ENCODE peak calls at places on chromosome 3, in five cellular contexts. W is heart left ventricle, T is upper lobe of left lung, D is H54, G is prostate gland. Q is an unnamed sample.

GRCh38 chr3:193948459-193948858 is 187.5 kb upstream of the HES1 start:
- DNase-seq in W (no peak), T (no peak), D (no peak), G (no peak), Q (no peak)

GRCh38 chr3:119310052-119310451 is 15.9 kb downstream of the ARHGAP31 start:
- DNase-seq in W (no peak), T (no peak), D (peak), G (no peak), Q (no peak)

GRCh38 chr3:156525808-156526207 is 29.1 kb downstream of the SSR3 start:
- DNase-seq in W (no peak), T (no peak), D (no peak), G (no peak), Q (no peak)

GRCh38 chr3:135995766-135996165 is 30.2 kb downstream of the PPP2R3A start:
- DNase-seq in W (no peak), T (no peak), D (no peak), G (no peak), Q (no peak)

GRCh38 chr3:150428562-150428961 is 20.5 kb downstream of the TSC22D2 start:
- DNase-seq in W (no peak), T (no peak), D (no peak), G (no peak), Q (no peak)

GRCh38 chr3:156681003-156681402 is 6.6 kb downstream of the TIPARP start:
- DNase-seq in W (peak), T (no peak), D (no peak), G (peak), Q (peak)

GRCh38 chr3:152069871-152070270 is 196.4 kb downstream of the SUCNR1 start:
- DNase-seq in W (no peak), T (no peak), D (no peak), G (no peak), Q (no peak)

GRCh38 chr3:98806583-98806982 is 43.4 kb downstream of the ST3GAL6 start:
- DNase-seq in W (no peak), T (no peak), D (no peak), G (no peak), Q (no peak)

GRCh38 chr3:39577541-39577940 is 110.1 kb downstream of the MOBP start:
- DNase-seq in W (no peak), T (no peak), D (no peak), G (no peak), Q (no peak)

GRCh38 chr3:177673105-177673804 is 476.0 kb upstream of the TBL1XR1 start:
- DNase-seq in W (no peak), T (no peak), D (no peak), G (no peak), Q (peak)

GRCh38 chr3:159364511-159364910 is 562.7 kb downstream of the MFSD1 start:
- DNase-seq in W (no peak), T (no peak), D (no peak), G (no peak), Q (no peak)

GRCh38 chr3:69951616-69952015 is 47.9 kb upstream of the SAMMSON start:
- DNase-seq in W (no peak), T (no peak), D (no peak), G (no peak), Q (no peak)

GRCh38 chr3:101964861-101965260 is 115.5 kb downstream of the NFKBIZ start:
- DNase-seq in W (no peak), T (no peak), D (no peak), G (no peak), Q (no peak)

GRCh38 chr3:104787306-104787705 is 579.4 kb upstream of the ALCAM start:
- DNase-seq in W (no peak), T (no peak), D (no peak), G (no peak), Q (no peak)

GRCh38 chr3:134029256-134029733 is 430 bp downstream of the SLCO2A1 start:
- DNase-seq in W (no peak), T (no peak), D (no peak), G (no peak), Q (no peak)

GRCh38 chr3:159158213-159158612 is 356.4 kb downstream of the MFSD1 start:
- DNase-seq in W (no peak), T (no peak), D (no peak), G (no peak), Q (no peak)

GRCh38 chr3:127406309-127407025 is 118.6 kb upstream of the PRR20G start:
- DNase-seq in W (no peak), T (no peak), D (peak), G (no peak), Q (peak)

GRCh38 chr3:125602752-125603649 is 7.7 kb upstream of the OSBPL11 start:
- DNase-seq in W (no peak), T (no peak), D (peak), G (no peak), Q (no peak)

GRCh38 chr3:94716326-94717018 is 653.6 kb downstream of the NSUN3 start:
- DNase-seq in W (no peak), T (no peak), D (no peak), G (peak), Q (no peak)

GRCh38 chr3:69558912-69559311 is 173.0 kb upstream of the FRMD4B start:
- DNase-seq in W (peak), T (no peak), D (no peak), G (peak), Q (no peak)

GRCh38 chr3:111215481-111215880 is 143.9 kb downstream of the NECTIN3 start:
- DNase-seq in W (no peak), T (no peak), D (no peak), G (no peak), Q (no peak)

GRCh38 chr3:84108442-84108971 is 850.3 kb upstream of the CADM2 start:
- DNase-seq in W (no peak), T (no peak), D (peak), G (no peak), Q (no peak)

GRCh38 chr3:101677436-101678286 is 729 bp upstream of the ZBTB11 start:
- DNase-seq in W (no peak), T (peak), D (no peak), G (peak), Q (no peak)

GRCh38 chr3:72043212-72044133 is 258.5 kb upstream of the PROK2 start:
- DNase-seq in W (no peak), T (no peak), D (no peak), G (no peak), Q (no peak)

GRCh38 chr3:157064402-157064801 is 95.5 kb downstream of the CCNL1 start:
- DNase-seq in W (no peak), T (no peak), D (no peak), G (no peak), Q (no peak)

GRCh38 chr3:133835961-133836360 is 30.3 kb downstream of the SRPRB start:
- DNase-seq in W (no peak), T (no peak), D (no peak), G (no peak), Q (no peak)

GRCh38 chr3:136750209-136750921 is 1.8 kb downstream of the STAG1 start:
- DNase-seq in W (no peak), T (no peak), D (no peak), G (no peak), Q (peak)

GRCh38 chr3:105844713-105845112 is 24.1 kb downstream of the CBLB start:
- DNase-seq in W (no peak), T (no peak), D (no peak), G (no peak), Q (no peak)

GRCh38 chr3:105842449-105842848 is 26.4 kb downstream of the CBLB start:
- DNase-seq in W (no peak), T (no peak), D (no peak), G (no peak), Q (no peak)

GRCh38 chr3:105845488-105845887 is 23.3 kb downstream of the CBLB start:
- DNase-seq in W (no peak), T (no peak), D (no peak), G (no peak), Q (no peak)

GRCh38 chr3:105842943-105843342 is 25.9 kb downstream of the CBLB start:
- DNase-seq in W (no peak), T (no peak), D (no peak), G (no peak), Q (no peak)

DNA sequence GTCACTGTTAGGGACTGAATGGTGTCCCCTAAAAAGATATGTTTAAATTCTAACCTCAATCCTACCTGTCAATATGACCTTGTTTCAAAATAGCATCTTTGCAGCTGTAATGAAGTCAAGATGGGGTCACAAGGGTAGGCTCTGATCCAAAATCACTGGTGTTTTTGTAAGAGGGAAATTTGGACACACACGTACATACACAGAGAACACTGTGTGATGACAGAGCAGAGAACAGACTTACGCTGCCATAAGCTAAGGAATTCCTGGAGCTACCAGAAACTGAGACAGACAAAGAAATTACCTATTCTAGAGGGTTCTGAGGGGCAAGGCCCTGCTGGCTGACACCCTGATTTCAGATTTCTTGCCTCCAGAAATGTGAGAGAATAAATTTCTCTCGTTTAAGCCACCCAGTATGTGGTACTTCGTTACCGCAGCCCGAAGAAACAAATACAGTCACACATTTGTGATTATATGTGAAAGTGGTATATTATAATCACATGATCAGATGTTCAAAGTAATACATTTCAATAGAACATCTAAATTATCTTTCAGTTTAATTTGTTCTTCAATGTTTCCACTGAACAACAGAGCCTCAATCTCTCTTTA is 24.8 kb downstream of the CBLB start:
- DNase-seq in W (no peak), T (no peak), D (no peak), G (no peak), Q (no peak)
- TF ChIP-seq POLR2A in W (no peak), T (no peak), D (no peak), G (no peak), Q (no peak)

DNA sequence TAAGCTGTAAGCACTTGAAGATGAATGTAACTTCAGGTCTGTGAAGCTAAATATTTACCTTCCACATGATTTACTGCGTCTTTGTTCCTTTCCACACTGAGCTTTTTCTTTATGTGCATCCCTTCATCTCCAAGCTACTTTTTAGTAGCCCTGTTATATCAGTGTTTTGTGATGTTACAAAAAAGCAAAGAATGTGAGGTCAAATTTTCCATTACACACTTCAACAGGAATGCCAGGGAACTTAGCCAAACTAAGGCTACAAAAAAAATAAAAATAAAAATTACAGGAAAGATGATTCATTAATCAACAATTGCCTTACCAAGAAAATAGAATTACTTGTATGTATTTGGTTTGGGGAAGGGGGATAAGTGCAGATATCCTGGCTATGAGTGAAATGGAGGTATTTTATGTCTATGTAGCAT is 73.0 kb downstream of the FILIP1L start:
- DNase-seq in W (no peak), T (no peak), D (no peak), G (no peak), Q (no peak)
- TF ChIP-seq POLR2A in W (peak), T (no peak), D (no peak), G (no peak), Q (no peak)

GRCh38 chr3:49675912-49676311 is 1.8 kb downstream of the APEH start:
- DNase-seq in W (no peak), T (no peak), D (no peak), G (no peak), Q (no peak)

GRCh38 chr3:49673131-49673714 is 928 bp upstream of the APEH start:
- DNase-seq in W (no peak), T (no peak), D (no peak), G (no peak), Q (no peak)

GRCh38 chr3:49673715-49674490 is at the start of gene APEH:
- DNase-seq in W (peak), T (peak), D (peak), G (peak), Q (no peak)

GRCh38 chr3:49671291-49672288 is 2.6 kb upstream of the APEH start:
- DNase-seq in W (peak), T (no peak), D (peak), G (peak), Q (no peak)

DNA sequence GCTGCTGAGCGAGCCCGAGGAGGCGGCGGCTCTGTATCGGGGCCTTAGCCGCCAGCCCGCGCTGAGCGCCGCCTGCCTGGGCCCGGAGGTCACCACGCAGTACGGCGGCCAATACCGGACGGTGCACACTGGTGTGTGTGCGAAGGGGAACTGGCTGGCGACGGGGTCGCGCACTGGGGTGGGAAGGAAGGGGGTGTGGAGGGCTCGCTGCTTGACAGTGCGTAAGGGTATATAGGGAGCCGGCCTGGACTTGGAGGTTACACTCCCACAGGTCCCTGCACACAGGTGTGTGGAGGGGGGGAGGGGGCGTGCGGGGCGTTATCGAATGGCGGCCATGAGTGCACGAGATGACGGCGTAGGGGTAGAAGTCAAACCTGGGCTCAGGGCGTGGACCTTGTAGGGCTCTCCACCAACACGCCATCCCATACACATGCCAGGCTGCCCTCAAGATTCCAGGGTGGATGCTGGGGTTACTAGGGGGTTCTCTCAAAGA is 386 bp downstream of the APEH start:
- DNase-seq in W (no peak), T (no peak), D (no peak), G (peak), Q (no peak)
- TF ChIP-seq POLR2A in W (no peak), T (no peak), D (no peak), G (no peak), Q (no peak)

DNA sequence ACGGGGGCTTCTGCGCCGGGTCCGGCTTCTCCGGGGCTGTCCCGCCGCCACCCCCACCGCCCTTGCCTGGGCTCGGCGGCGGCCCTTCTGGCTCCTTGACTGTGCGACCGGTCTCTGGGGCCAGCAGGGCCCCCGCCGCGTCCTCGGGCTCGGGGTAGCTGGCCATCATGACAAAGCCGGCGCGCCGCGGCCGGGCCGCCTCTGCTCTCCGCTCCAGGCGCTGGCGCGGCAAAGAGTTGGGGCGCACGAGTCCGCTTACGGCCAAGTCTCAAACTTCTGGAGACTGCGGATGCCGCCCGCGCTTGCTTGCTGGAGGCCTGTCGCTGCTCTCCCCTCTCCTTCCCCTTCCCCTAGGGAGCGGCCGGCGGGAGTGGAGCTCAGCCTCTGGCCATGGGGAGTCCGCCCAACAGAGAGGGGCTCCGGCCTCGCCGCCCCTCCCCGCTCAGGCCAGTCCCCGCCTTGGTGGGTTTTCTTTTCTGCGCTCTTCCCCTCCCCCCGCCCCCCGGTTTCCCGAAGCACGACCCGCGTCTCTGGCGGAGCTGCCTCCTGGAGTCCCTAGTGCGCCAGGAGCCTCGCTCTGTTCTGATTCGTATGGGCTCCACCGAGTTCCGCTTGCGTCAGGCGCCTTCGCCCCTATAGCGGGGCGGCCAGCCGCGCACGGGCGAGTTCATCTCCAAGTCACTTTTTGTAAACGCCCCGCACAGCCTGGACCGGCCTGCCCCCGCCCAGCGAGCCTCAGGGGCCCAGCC is at the start of the genes FOXL2 and FOXL2NB:
- DNase-seq in W (no peak), T (peak), D (peak), G (no peak), Q (peak)
- TF ChIP-seq POLR2A in W (no peak), T (no peak), D (peak), G (no peak), Q (no peak)

DNA sequence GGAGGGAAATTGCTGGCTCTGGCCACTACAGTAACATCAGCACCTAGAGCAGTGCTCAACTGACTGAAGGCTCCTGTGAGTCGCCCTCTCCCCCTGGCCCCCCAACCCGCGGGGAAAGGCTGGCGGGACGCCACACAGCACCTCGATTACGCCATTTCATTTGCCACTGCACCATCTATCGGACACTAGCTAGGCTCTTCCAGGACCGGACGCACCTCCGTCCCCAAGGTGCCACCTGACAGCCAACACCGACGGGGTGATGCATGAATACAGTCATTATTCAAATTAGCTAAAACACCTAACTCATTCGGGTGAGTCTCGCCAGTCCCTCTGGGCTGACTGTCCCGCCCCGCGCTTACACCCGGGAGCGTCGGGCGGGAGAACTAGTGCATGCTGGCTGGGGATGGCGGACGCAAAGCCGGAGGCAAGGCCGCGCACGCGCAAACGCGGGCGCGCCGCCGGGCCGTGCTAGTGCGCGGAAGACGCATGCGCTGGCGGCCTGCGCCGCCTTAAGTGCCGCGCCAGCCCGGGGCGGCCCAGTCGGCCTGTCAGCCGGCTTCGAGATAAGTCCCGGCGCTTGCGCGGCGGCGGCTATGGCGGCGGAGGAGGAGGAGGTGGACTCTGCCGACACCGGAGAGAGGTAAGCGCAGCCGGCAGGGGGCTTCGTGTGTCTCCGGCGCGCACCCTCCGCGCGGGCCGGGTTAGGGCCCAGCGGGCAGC is at the start of gene ABHD5:
- DNase-seq in W (peak), T (peak), D (peak), G (peak), Q (peak)
- TF ChIP-seq POLR2A in W (peak), T (peak), D (peak), G (peak), Q (peak)

GRCh38 chr3:172711457-172711800 is 562 bp upstream of the NCEH1 start:
- DNase-seq in W (no peak), T (no peak), D (peak), G (no peak), Q (no peak)

GRCh38 chr3:172713316-172713715 is 2.4 kb upstream of the NCEH1 start:
- DNase-seq in W (no peak), T (no peak), D (no peak), G (no peak), Q (no peak)

GRCh38 chr3:172709776-172710708 is 825 bp downstream of the NCEH1 start:
- DNase-seq in W (peak), T (no peak), D (no peak), G (peak), Q (peak)

GRCh38 chr3:172708905-172709775 is 1.7 kb downstream of the NCEH1 start:
- DNase-seq in W (no peak), T (no peak), D (no peak), G (no peak), Q (peak)

GRCh38 chr3:172710709-172711456 is at the start of gene NCEH1:
- DNase-seq in W (peak), T (peak), D (peak), G (peak), Q (peak)
- TF ChIP-seq POLR2A in W (peak), T (peak), D (peak), G (peak), Q (peak)

GRCh38 chr3:37736632-37737031 is 125.0 kb upstream of the CTDSPL start:
- DNase-seq in W (no peak), T (no peak), D (no peak), G (no peak), Q (no peak)

GRCh38 chr3:37731895-37732294 is 129.8 kb upstream of the CTDSPL start:
- DNase-seq in W (no peak), T (no peak), D (no peak), G (no peak), Q (no peak)

GRCh38 chr3:37730825-37731224 is 130.9 kb upstream of the CTDSPL start:
- DNase-seq in W (peak), T (no peak), D (no peak), G (no peak), Q (no peak)

GRCh38 chr3:37737134-37737533 is 124.5 kb upstream of the CTDSPL start:
- DNase-seq in W (peak), T (no peak), D (no peak), G (no peak), Q (no peak)

GRCh38 chr3:37734886-37735285 is 126.8 kb upstream of the CTDSPL start:
- DNase-seq in W (no peak), T (peak), D (no peak), G (no peak), Q (no peak)
- TF ChIP-seq POLR2A in W (no peak), T (no peak), D (no peak), G (no peak), Q (no peak)